ENCODE peak calls at places on chromosomes 6 and 20, in nine cellular contexts. J is trophoblast cell, Q is neural progenitor cell, K is mammary epithelial cell, R is keratinocyte, E is IMR-90, P is OCI-LY7, V is GM23338, Y is neuronal stem cell. W is an unnamed sample.

GRCh38 chr20:49586967-49587587 is 19.1 kb upstream of the PTGIS start:
- DNase-seq in Q (no peak), J (no peak), P (no peak), E (peak; percentile 83), V (no peak), K (no peak), R (no peak), Y (no peak), W (peak; percentile 72)

GRCh38 chr20:63553251-63553932 is 567 bp upstream of the FNDC11 start:
- DNase-seq in R (peak; percentile 90), Y (peak; percentile 92), K (peak; percentile 64), Q (peak; percentile 95), V (peak; percentile 93), J (no peak), E (peak; percentile 83), P (peak; percentile 93), W (peak; percentile 84)

GRCh38 chr6:44715188-44715587 is 327.7 kb downstream of the CDC5L start:
- DNase-seq in R (no peak), K (no peak), E (no peak), Y (no peak), J (no peak), Q (no peak), V (no peak), P (no peak), W (no peak)

GRCh38 chr6:39389372-39389767 is 66.9 kb upstream of the KCNK16 start:
- DNase-seq in R (no peak), Y (peak; percentile 15), J (no peak), Q (peak; percentile 53), K (no peak), E (no peak), V (peak; percentile 73), P (no peak), W (no peak)

GRCh38 chr20:36279362-36279761 is 26.8 kb upstream of the DLGAP4 start:
- DNase-seq in V (no peak), R (no peak), E (no peak), J (no peak), K (no peak), Y (no peak), Q (no peak), P (no peak), W (no peak)

GRCh38 chr20:21184810-21185209 is 58.9 kb downstream of the KIZ start:
- DNase-seq in J (peak; percentile 12), P (no peak), E (peak; percentile 25), K (peak; percentile 64), Q (no peak), R (no peak), V (no peak), Y (no peak), W (no peak)

GRCh38 chr6:137780447-137781034 is 86.5 kb upstream of the TNFAIP3 start:
- DNase-seq in P (no peak), R (no peak), Q (no peak), E (peak; percentile 63), K (no peak), Y (no peak), J (no peak), V (no peak), W (no peak)

GRCh38 chr6:77467038-77467437 is 3.7 kb upstream of the HTR1B start:
- DNase-seq in Y (no peak), P (no peak), Q (no peak), E (peak; percentile 13), J (peak; percentile 31), V (peak; percentile 34), K (peak; percentile 88), R (peak; percentile 45), W (no peak)

GRCh38 chr6:167148997-167149396 is 8.8 kb downstream of the GPR31 start:
- DNase-seq in K (no peak), Y (no peak), P (no peak), Q (no peak), R (no peak), V (no peak), E (no peak), J (no peak), W (no peak)

GRCh38 chr6:138563650-138564049 is 64.4 kb upstream of the NHSL1 start:
- DNase-seq in Q (no peak), R (no peak), E (no peak), J (peak; percentile 9), V (no peak), Y (no peak), P (no peak), K (peak; percentile 54), W (no peak)

GRCh38 chr6:105545206-105545920 is 142.5 kb upstream of the PREP start:
- DNase-seq in J (no peak), Y (no peak), K (no peak), R (no peak), E (no peak), P (no peak), V (no peak), Q (no peak), W (no peak)

GRCh38 chr6:43742285-43742684 is 27.7 kb upstream of the VEGFA start:
- DNase-seq in J (no peak), V (no peak), R (no peak), E (no peak), Y (no peak), P (no peak), Q (no peak), K (no peak), W (no peak)

GRCh38 chr20:46568570-46569129 is 18.2 kb upstream of the OCSTAMP start:
- DNase-seq in Q (no peak), R (no peak), K (peak; percentile 19), Y (no peak), J (no peak), V (no peak), P (no peak), E (peak; percentile 72), W (peak; percentile 85)

GRCh38 chr6:71468841-71469750 is 180.5 kb downstream of the OGFRL1 start:
- DNase-seq in Y (no peak), Q (no peak), J (peak; percentile 28), V (no peak), R (no peak), K (peak; percentile 78), P (no peak), E (peak; percentile 95), W (no peak)

GRCh38 chr6:150118208-150118607 is 24.6 kb upstream of the PPP1R14C start:
- DNase-seq in Y (no peak), E (no peak), J (no peak), V (no peak), P (no peak), K (no peak), Q (peak; percentile 8), R (no peak), W (no peak)

GRCh38 chr6:150115769-150116168 is 27.1 kb upstream of the PPP1R14C start:
- DNase-seq in P (no peak), Y (no peak), J (no peak), E (no peak), Q (no peak), K (no peak), V (no peak), R (no peak), W (no peak)

GRCh38 chr6:150116195-150116800 is 26.5 kb upstream of the PPP1R14C start:
- DNase-seq in V (no peak), R (no peak), E (no peak), Q (no peak), P (no peak), J (no peak), Y (no peak), K (peak; percentile 69), W (no peak)

GRCh38 chr6:150118642-150119041 is 24.2 kb upstream of the PPP1R14C start:
- DNase-seq in V (no peak), Q (no peak), P (no peak), R (no peak), J (no peak), Y (no peak), E (no peak), K (no peak), W (no peak)

GRCh38 chr6:150119256-150119655 is 23.6 kb upstream of the PPP1R14C start:
- DNase-seq in V (no peak), R (no peak), K (no peak), Y (no peak), Q (no peak), J (no peak), P (peak; percentile 60), E (no peak), W (no peak)
- H3K4me2 ChIP-seq in V (no peak overlapping the region), R (no peak overlapping the region), K (no peak overlapping the region), Y (no peak overlapping the region), Q (no peak overlapping the region), J (no peak overlapping the region), P (peak overlapping the region; percentile 50), E (no peak overlapping the region), W (no peak overlapping the region)

DNA sequence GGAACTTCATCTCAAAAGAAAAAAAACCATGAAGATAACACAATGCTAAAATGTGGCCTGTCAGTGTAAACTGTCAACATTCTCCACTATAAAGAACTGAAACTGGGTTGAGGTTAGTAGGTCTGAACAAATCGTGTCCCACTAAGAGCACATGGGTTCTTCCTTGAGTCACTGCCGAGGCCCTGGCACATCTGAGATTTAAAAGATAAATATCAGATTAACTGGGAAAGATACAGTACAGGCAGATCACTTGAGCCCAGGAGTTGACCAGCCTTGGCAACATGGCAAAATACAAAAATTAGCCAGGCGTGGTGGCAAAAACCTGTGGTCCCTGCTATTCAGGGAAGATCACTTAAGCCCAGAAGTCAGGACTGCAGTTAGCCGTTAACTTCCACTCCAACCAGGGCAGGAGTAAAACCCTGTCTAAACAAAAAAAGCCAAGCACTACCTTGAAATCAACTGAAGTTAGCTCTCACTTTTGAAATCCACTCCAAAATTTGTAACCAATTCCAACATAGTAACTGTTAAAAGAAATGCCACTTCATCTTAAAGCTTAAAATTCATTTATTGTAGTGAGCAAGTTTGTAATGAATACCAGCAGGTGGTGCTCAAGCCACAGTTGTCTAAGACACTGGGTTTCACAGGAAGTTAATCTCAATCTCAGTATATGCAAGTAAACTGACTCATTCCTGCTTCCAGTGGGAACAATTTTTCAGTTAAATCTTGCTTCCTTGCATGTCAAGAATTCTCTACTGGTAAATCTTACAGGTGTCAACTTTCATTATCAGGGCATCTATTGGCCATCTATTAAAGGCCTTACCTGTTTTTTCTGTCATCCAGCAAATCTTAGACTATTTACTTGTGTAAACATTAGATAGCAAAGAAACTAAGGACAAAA is 5.4 kb downstream of the EEF1A1 start:
- DNase-seq in V (peak; percentile 72), K (peak; percentile 59), P (peak; percentile 80), J (peak; percentile 67), E (peak; percentile 88), R (no peak), Q (peak; percentile 78), Y (no peak), W (peak; percentile 84)
- H3K4me1 ChIP-seq in V (peaks cover 5% of the 10 kb centered on the region), K (no peaks in the 10 kb centered on the region), P (peaks cover 35% of the 10 kb centered on the region), J (no peaks in the 10 kb centered on the region), E (no peaks in the 10 kb centered on the region), R (no peaks in the 10 kb centered on the region), Q (peaks cover 11% of the 10 kb centered on the region), Y (peaks cover 9% of the 10 kb centered on the region), W (peaks cover 15% of the 10 kb centered on the region)

DNA sequence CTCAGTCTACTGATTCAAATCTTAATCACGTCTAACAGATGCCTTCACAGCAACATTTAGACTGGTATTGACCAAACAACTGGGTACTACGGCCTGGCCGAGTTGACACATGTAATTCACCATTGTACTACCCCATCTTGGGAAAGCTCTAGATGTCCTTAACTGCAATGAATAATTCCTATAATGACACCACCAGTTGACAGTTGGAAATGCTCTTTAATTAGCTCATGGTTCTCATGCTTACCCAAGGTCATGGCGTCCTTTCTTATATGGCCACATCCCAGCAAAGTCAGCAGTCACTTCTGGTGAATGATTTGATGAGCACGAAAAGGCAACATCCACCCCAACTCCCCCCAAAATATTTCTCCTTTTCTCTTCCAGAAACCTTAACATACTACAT is 150.9 kb downstream of the MYLK4 start:
- DNase-seq in V (no peak), Y (no peak), R (no peak), Q (no peak), P (no peak), E (no peak), J (no peak), K (no peak), W (no peak)
- H3K4me2 ChIP-seq in V (no peak overlapping the region), Y (no peak overlapping the region), R (no peak overlapping the region), Q (no peak overlapping the region), P (no peak overlapping the region), E (no peak overlapping the region), J (no peak overlapping the region), K (no peak overlapping the region), W (no peak overlapping the region)

GRCh38 chr6:109477725-109478124 is 5.3 kb downstream of the ZBTB24 start:
- DNase-seq in J (no peak), Q (peak; percentile 61), K (no peak), E (no peak), V (no peak), P (no peak), R (no peak), Y (no peak), W (no peak)
- H3K4me1 ChIP-seq in J (no peaks in the 10 kb centered on the region), Q (peaks cover 52% of the 10 kb centered on the region), K (peaks cover 16% of the 10 kb centered on the region), E (peaks cover 7% of the 10 kb centered on the region), V (peaks cover 42% of the 10 kb centered on the region), P (peaks cover 74% of the 10 kb centered on the region), R (peaks cover 26% of the 10 kb centered on the region), Y (no peaks in the 10 kb centered on the region), W (peaks cover 24% of the 10 kb centered on the region)

W was measured in endothelial cell of umbilical vein.